ENCODE peak calls at places on chromosome 19, in six cellular contexts. G is left lung; K is left ventricle myocardium inferior; J is PC-3; W is RWPE2; L is naive thymus-derived CD4-positive, alpha-beta T cell. O is an unnamed sample.
A peak's percentile ranks its signal among the peaks of the same experiment; 100 is the strongest.

GRCh38 chr19:46513461-46514236 is 18.0 kb upstream of the PNMA8B start:
- DNase-seq in G (peak; percentile 91), K (peak; percentile 78), J (peak; percentile 68), W (no peak), L (peak; percentile 76), O (peak; percentile 89)

GRCh38 chr19:14686411-14686810 is 3.4 kb upstream of the ZNF333 start:
- DNase-seq in G (no peak), K (no peak), J (peak; percentile 62), W (no peak), L (peak; percentile 23), O (no peak)

GRCh38 chr19:4057913-4058695 is 8.6 kb downstream of the ZBTB7A start:
- DNase-seq in G (peak; percentile 95), K (peak; percentile 84), J (peak; percentile 77), W (peak; percentile 87), L (no peak), O (peak; percentile 97)

GRCh38 chr19:10352764-10353671 is 13.6 kb upstream of the ICAM3 start:
- DNase-seq in G (no peak), K (peak; percentile 84), J (no peak), W (peak; percentile 68), L (no peak), O (peak; percentile 88)

GRCh38 chr19:48480151-48480475 is 10.9 kb downstream of the CYTH2 start:
- DNase-seq in G (no peak), K (peak; percentile 70), J (no peak), W (peak; percentile 65), L (peak; percentile 49), O (peak; percentile 69)

GRCh38 chr19:41691268-41691970 is 3.3 kb upstream of the CEACAM7 start:
- DNase-seq in G (no peak), K (no peak), J (peak; percentile 27), W (no peak), L (no peak), O (no peak)

GRCh38 chr19:4077800-4078683 is 11.3 kb upstream of the ZBTB7A start:
- DNase-seq in G (peak; percentile 92), K (peak; percentile 87), J (peak; percentile 20), W (peak; percentile 36), L (peak; percentile 47), O (peak; percentile 82)

GRCh38 chr19:42175952-42176648 is 41.4 kb downstream of the DEDD2 start:
- DNase-seq in G (no peak), K (no peak), J (peak; percentile 19), W (no peak), L (peak; percentile 6), O (no peak)

GRCh38 chr19:17775245-17775927 is 19.6 kb upstream of the B3GNT3 start:
- DNase-seq in G (no peak), K (no peak), J (peak; percentile 74), W (no peak), L (no peak), O (no peak)

GRCh38 chr19:49295208-49295880 is 29.6 kb downstream of the SLC6A16 start:
- DNase-seq in G (no peak), K (no peak), J (no peak), W (no peak), L (no peak), O (no peak)

GRCh38 chr19:15456441-15456840 is 6.7 kb upstream of the WIZ start:
- DNase-seq in G (peak; percentile 50), K (no peak), J (no peak), W (peak; percentile 50), L (no peak), O (no peak)

GRCh38 chr19:7636691-7637373 is at the start of gene STXBP2:
- DNase-seq in G (peak; percentile 96), K (peak; percentile 58), J (peak; percentile 89), W (no peak), L (peak; percentile 93), O (peak; percentile 55)

GRCh38 chr19:30784850-30785459 is 412.8 kb downstream of the ZNF536 start:
- DNase-seq in G (peak; percentile 86), K (peak; percentile 43), J (peak; percentile 3), W (no peak), L (peak; percentile 40), O (peak; percentile 48)

GRCh38 chr19:48480476-48481190 is 11.5 kb downstream of the CYTH2 start:
- DNase-seq in G (peak; percentile 88), K (peak; percentile 56), J (no peak), W (no peak), L (peak; percentile 65), O (peak; percentile 71)

GRCh38 chr19:55660404-55660803 is 5.6 kb downstream of the U2AF2 start:
- DNase-seq in G (no peak), K (no peak), J (no peak), W (no peak), L (no peak), O (no peak)

GRCh38 chr19:46821512-46822359 is 28.9 kb downstream of the AP2S1 start:
- DNase-seq in G (no peak), K (peak; percentile 40), J (no peak), W (no peak), L (peak; percentile 60), O (no peak)

GRCh38 chr19:29022599-29022998 is 190.4 kb downstream of the UQCRFS1 start:
- DNase-seq in G (no peak), K (no peak), J (no peak), W (no peak), L (no peak), O (no peak)

GRCh38 chr19:32336259-32337111 is 8.9 kb upstream of the ZNF507 start:
- DNase-seq in G (no peak), K (peak; percentile 34), J (peak; percentile 15), W (no peak), L (no peak), O (no peak)

GRCh38 chr19:2618611-2619010 is 83.9 kb downstream of the GNG7 start:
- DNase-seq in G (peak; percentile 93), K (peak; percentile 69), J (peak; percentile 75), W (no peak), L (peak; percentile 61), O (peak; percentile 60)

GRCh38 chr19:48390188-48391099 is 907 bp downstream of the KDELR1 start:
- DNase-seq in G (peak; percentile 91), K (peak; percentile 64), J (no peak), W (no peak), L (peak; percentile 60), O (peak; percentile 81)

GRCh38 chr19:32688315-32688714 is 3.3 kb upstream of the NUDT19 start:
- DNase-seq in G (no peak), K (peak; percentile 29), J (no peak), W (no peak), L (no peak), O (no peak)

GRCh38 chr19:45250832-45251451 is at the start of gene MARK4:
- DNase-seq in G (peak; percentile 89), K (peak; percentile 52), J (peak; percentile 54), W (no peak), L (peak; percentile 49), O (peak; percentile 77)

GRCh38 chr19:50925734-50926133 is 14.5 kb upstream of the KLK4 start:
- DNase-seq in G (no peak), K (no peak), J (peak; percentile 96), W (no peak), L (no peak), O (no peak)

GRCh38 chr19:7873304-7874079 is 698 bp downstream of the PRR36 start:
- DNase-seq in G (no peak), K (no peak), J (no peak), W (peak; percentile 55), L (no peak), O (no peak)

GRCh38 chr19:45130888-45131615 is 29.7 kb downstream of the NKPD1 start:
- DNase-seq in G (no peak), K (no peak), J (peak; percentile 58), W (peak; percentile 57), L (no peak), O (no peak)

GRCh38 chr19:43798546-43799409 is 3.5 kb downstream of the LYPD5 start:
- DNase-seq in G (peak; percentile 86), K (no peak), J (peak; percentile 76), W (peak; percentile 89), L (no peak), O (no peak)

GRCh38 chr19:1272423-1273262 is 2.7 kb upstream of the FAM174C start:
- DNase-seq in G (no peak), K (no peak), J (no peak), W (no peak), L (no peak), O (no peak)
- H3K4me3 ChIP-seq in G (peak overlapping the region; percentile 84), K (peak overlapping the region; percentile 86), J (peak overlapping the region; percentile 71), W (no peak overlapping the region), L (no peak overlapping the region), O (peak overlapping the region; percentile 87)

DNA sequence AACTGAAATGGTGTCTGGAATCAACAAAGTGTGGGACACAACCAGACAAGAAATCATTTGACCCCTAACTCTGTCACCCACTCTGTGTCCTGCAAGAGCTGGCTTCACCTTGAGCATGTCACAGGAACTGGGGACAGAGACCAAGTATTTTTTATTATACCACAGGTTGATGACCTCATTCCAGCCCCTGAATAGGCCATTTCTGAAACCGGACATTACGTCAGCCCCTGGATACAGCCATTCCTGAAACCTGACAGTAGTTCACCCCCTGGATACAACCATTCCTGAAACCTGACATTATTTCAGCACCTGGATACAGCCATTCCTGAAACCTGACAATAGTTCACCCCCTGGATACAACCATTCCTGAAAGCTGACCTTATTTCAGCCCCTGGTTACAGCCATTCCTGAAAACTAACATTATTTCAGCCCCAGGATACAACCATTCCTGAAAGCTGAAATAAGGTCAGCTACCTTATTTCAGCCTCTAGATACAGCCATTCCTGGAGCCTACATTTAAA is 47.7 kb upstream of the CACNA1A start:
- DNase-seq in G (no peak), K (no peak), J (no peak), W (no peak), L (no peak), O (no peak)
- H3K27ac ChIP-seq in G (no peak overlapping the region), K (no peak overlapping the region), J (no peak overlapping the region), W (no peak overlapping the region), L (no peak overlapping the region), O (no peak overlapping the region)

DNA sequence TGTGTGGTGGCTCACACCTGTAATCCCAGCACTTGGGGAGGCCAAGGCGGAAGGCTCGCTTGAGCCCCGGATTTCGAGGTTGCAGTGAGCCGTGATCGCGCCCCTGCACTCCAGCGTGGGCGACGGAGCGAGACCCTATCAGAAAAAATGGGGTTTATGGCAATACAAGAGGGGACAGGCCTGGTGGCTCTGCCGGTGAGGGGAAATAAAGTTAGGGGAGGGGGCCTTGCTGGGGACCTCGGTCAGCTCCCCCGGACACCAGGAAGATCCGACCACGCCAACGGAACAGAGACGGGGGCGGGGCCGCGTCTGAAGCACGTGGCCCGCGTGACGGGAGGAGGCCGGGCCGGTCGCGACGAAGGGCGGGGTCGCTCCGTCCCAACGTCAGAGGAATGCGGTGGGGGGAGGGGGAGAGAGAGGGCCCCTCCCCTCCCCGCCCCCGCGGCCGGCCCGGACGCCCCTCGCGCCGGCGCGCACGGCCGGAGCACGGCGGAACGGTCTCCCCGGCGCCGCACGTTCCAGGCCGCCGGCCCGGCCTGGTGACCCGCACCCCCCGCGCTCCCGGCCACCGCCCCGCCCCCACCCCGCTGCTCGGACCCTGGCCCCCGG is 1.9 kb upstream of the HNRNPL start:
- DNase-seq in G (peak; percentile 98), K (peak; percentile 95), J (peak; percentile 91), W (peak; percentile 90), L (peak; percentile 89), O (peak; percentile 97)
- H3K4me3 ChIP-seq in G (peak overlapping the region; percentile 70), K (peak overlapping the region; percentile 81), J (peak overlapping the region; percentile 83), W (peak overlapping the region; percentile 86), L (peak overlapping the region; percentile 88), O (peak overlapping the region; percentile 92)

DNA sequence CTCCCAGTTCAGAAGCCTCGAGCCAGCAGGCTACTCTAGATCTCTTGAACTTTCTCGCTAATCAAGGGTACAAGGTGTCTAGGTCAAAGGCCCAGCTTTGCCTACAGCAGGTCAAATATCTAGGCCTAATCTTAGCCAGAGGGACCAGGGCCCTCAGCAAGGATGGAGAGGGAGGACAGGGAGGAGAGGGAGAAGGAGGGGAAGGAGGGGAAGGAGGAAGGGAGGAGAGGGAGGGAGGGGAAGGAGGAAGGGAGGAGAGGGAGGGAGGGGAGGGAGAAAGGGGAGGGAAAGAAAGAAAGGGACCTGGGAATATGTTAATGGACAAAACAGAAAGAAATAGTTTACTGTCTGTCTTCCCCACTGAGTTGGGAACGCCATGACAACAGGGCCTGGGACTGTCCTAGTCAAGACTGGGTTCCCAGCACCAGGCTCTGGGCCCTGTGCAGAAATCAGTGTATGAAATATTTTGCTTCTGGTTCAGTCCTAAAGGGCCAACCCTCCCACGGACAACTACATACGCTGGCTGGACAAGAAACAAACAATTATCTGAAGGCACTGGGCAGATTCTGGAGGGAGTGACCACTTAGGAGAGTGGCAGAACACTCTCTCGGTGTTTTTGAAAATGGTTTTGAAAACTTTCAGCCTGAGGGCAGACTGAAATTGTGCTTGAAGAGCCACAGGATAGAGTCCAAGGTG is 4.6 kb downstream of the ECH1 start:
- DNase-seq in G (no peak), K (no peak), J (no peak), W (no peak), L (no peak), O (no peak)
- H3K27ac ChIP-seq in G (no peak overlapping the region), K (peak overlapping the region; percentile 66), J (no peak overlapping the region), W (no peak overlapping the region), L (no peak overlapping the region), O (peak overlapping the region; percentile 55)